ENCODE peak calls at places on chromosomes 1 and 21, in seven cellular contexts. K is effector CD4-positive, alpha-beta T cell; M is NK-92 treated with Interleukin-12 subunit alpha and Interleukin-12 subunit beta, amount 100 ng/mL, for 24 hours; Y is CD4-positive, alpha-beta T cell; L is colonic mucosa; I is KG1; W is GM20000. X is an unnamed sample.

GRCh38 chr1:167197692-167198091 is 23.0 kb upstream of the POU2F1 start:
- DNase-seq in K (no peak), I (no peak), L (no peak), Y (no peak), W (no peak), M (no peak), X (no peak)

GRCh38 chr1:88731475-88731874 is 47.4 kb downstream of the PKN2 start:
- DNase-seq in Y (no peak), L (peak), I (no peak), W (no peak), M (no peak), K (no peak), X (no peak)

GRCh38 chr1:29855761-29856160 is 619.4 kb downstream of the PTPRU start:
- DNase-seq in Y (no peak), K (no peak), W (no peak), M (no peak), I (no peak), L (no peak), X (no peak)

GRCh38 chr1:241470361-241470760 is 49.2 kb downstream of the FH start:
- DNase-seq in L (no peak), K (no peak), W (no peak), M (no peak), Y (no peak), I (no peak), X (no peak)

GRCh38 chr21:16241021-16241420 is 511.2 kb downstream of the USP25 start:
- DNase-seq in M (no peak), K (no peak), I (no peak), L (no peak), Y (no peak), W (no peak), X (no peak)

GRCh38 chr21:33419538-33420123 is 16.4 kb downstream of the IFNGR2 start:
- DNase-seq in K (no peak), Y (no peak), I (no peak), W (no peak), L (no peak), M (no peak), X (peak)

GRCh38 chr1:38173157-38173831 is 126.7 kb upstream of the POU3F1 start:
- DNase-seq in W (peak), Y (no peak), I (no peak), M (no peak), L (no peak), K (no peak), X (no peak)

GRCh38 chr1:118949317-118949716 is 38.8 kb downstream of the TBX15 start:
- DNase-seq in I (no peak), W (no peak), Y (no peak), L (no peak), M (no peak), K (no peak), X (no peak)

GRCh38 chr21:28516996-28517592 is 475.6 kb downstream of the LTN1 start:
- DNase-seq in K (peak), Y (peak), L (peak), M (peak), W (peak), I (peak), X (peak)

GRCh38 chr1:211735208-211736170 is 60.1 kb upstream of the NEK2 start:
- DNase-seq in K (no peak), I (no peak), W (no peak), Y (no peak), L (peak), M (no peak), X (peak)

GRCh38 chr1:65065535-65066378 is 82.2 kb upstream of the AK4 start:
- DNase-seq in L (peak), Y (no peak), M (no peak), I (no peak), W (no peak), K (no peak), X (peak)